ENCODE peak calls at places on chromosomes 13 and 19, in six cellular contexts. O is EH, T is epithelial cell of esophagus, J is AML-193, S is lung microvascular endothelial cell, C is tibial artery. M is an unnamed sample.

GRCh38 chr13:72168126-72168525 is 301.1 kb upstream of the DACH1 start:
- DNase-seq in O (no peak), T (no peak), J (no peak), S (no peak), C (no peak), M (no peak)

GRCh38 chr19:31596751-31597150 is 247.5 kb upstream of the TSHZ3 start:
- DNase-seq in O (no peak), T (no peak), J (no peak), S (no peak), C (no peak), M (no peak)

GRCh38 chr19:10184636-10185035 is 10.1 kb downstream of the DNMT1 start:
- DNase-seq in O (no peak), T (peak; percentile 61), J (no peak), S (no peak), C (no peak), M (no peak)

GRCh38 chr13:99379856-99380255 is 72.7 kb upstream of the GPR183 start:
- DNase-seq in O (no peak), T (no peak), J (no peak), S (no peak), C (no peak), M (no peak)

GRCh38 chr19:45293682-45294081 is 29.0 kb downstream of the CKM start:
- DNase-seq in O (no peak), T (peak; percentile 39), J (no peak), S (no peak), C (no peak), M (no peak)

GRCh38 chr19:9474975-9475374 is 23.4 kb downstream of the ZNF560 start:
- DNase-seq in O (no peak), T (peak; percentile 43), J (no peak), S (no peak), C (no peak), M (no peak)

GRCh38 chr19:40214936-40215335 is 3.2 kb downstream of the TTC9B start:
- DNase-seq in O (no peak), T (no peak), J (no peak), S (no peak), C (no peak), M (no peak)

GRCh38 chr13:62931901-62932883 is 1516.5 kb upstream of the PCDH20 start:
- DNase-seq in O (peak; percentile 25), T (no peak), J (no peak), S (no peak), C (no peak), M (no peak)

GRCh38 chr19:11989112-11989456 is 24.2 kb downstream of the ZNF763 start:
- DNase-seq in O (no peak), T (no peak), J (no peak), S (no peak), C (no peak), M (no peak)

GRCh38 chr19:45474191-45474940 is 6.6 kb downstream of the FOSB start:
- DNase-seq in O (no peak), T (no peak), J (no peak), S (no peak), C (no peak), M (no peak)

GRCh38 chr19:38743394-38744297 is 628 bp downstream of the CAPN12 start:
- DNase-seq in O (peak; percentile 5), T (no peak), J (no peak), S (no peak), C (no peak), M (no peak)

GRCh38 chr19:4442846-4443146 is 14.8 kb downstream of the UBXN6 start:
- DNase-seq in O (no peak), T (no peak), J (no peak), S (no peak), C (no peak), M (no peak)

GRCh38 chr13:109844396-109844795 is 58.0 kb upstream of the IRS2 start:
- DNase-seq in O (peak; percentile 69), T (peak; percentile 78), J (no peak), S (no peak), C (no peak), M (no peak)

GRCh38 chr13:100208596-100208995 is 119.7 kb downstream of the PCCA start:
- DNase-seq in O (peak; percentile 27), T (peak; percentile 37), J (no peak), S (no peak), C (no peak), M (no peak)

GRCh38 chr13:76292031-76292430 is 594.2 kb downstream of the KCTD12 start:
- DNase-seq in O (no peak), T (no peak), J (no peak), S (no peak), C (no peak), M (no peak)

GRCh38 chr13:71876648-71877279 is 9.8 kb upstream of the DACH1 start:
- DNase-seq in O (no peak), T (no peak), J (no peak), S (no peak), C (no peak), M (no peak)

GRCh38 chr13:92103673-92104296 is 705.4 kb downstream of the GPC5 start:
- DNase-seq in O (no peak), T (no peak), J (no peak), S (no peak), C (no peak), M (no peak)

GRCh38 chr13:74052402-74052928 is 81.7 kb downstream of the KLF12 start:
- DNase-seq in O (no peak), T (peak; percentile 33), J (no peak), S (no peak), C (peak; percentile 68), M (no peak)

GRCh38 chr19:47445937-47446402 is 25.7 kb downstream of the SLC8A2 start:
- DNase-seq in O (peak; percentile 52), T (peak; percentile 22), J (peak; percentile 12), S (peak; percentile 25), C (no peak), M (peak; percentile 51)

GRCh38 chr13:39417131-39417530 is 185.9 kb downstream of the LHFPL6 start:
- DNase-seq in O (peak; percentile 16), T (no peak), J (no peak), S (no peak), C (no peak), M (no peak)

GRCh38 chr19:16714702-16715294 is 4.8 kb upstream of the NWD1 start:
- DNase-seq in O (peak; percentile 46), T (peak; percentile 64), J (peak; percentile 43), S (peak; percentile 52), C (peak; percentile 29), M (no peak)

GRCh38 chr19:38892841-38893240 is 6.6 kb downstream of the SIRT2 start:
- DNase-seq in O (no peak), T (no peak), J (no peak), S (no peak), C (no peak), M (no peak)

GRCh38 chr19:33064778-33065550 is at the start of gene RHPN2:
- DNase-seq in O (peak; percentile 82), T (peak; percentile 81), J (no peak), S (peak; percentile 47), C (no peak), M (no peak)

GRCh38 chr19:13463296-13463695 is 43.0 kb downstream of the CACNA1A start:
- DNase-seq in O (peak; percentile 26), T (peak; percentile 8), J (peak; percentile 1), S (peak; percentile 15), C (no peak), M (no peak)

GRCh38 chr19:5967994-5968430 is 9.9 kb downstream of the RANBP3 start:
- DNase-seq in O (peak; percentile 82), T (peak; percentile 85), J (peak; percentile 33), S (peak; percentile 91), C (peak; percentile 74), M (peak; percentile 59)

GRCh38 chr19:13872339-13872694 is 4.6 kb upstream of the NANOS3 start:
- DNase-seq in O (no peak), T (no peak), J (no peak), S (no peak), C (no peak), M (no peak)

GRCh38 chr19:12133069-12133468 is 7.1 kb downstream of the ZNF20 start:
- DNase-seq in O (peak; percentile 14), T (no peak), J (no peak), S (no peak), C (no peak), M (no peak)

GRCh38 chr13:74000906-74001305 is 133.3 kb downstream of the KLF12 start:
- DNase-seq in O (no peak), T (no peak), J (no peak), S (no peak), C (no peak), M (no peak)

GRCh38 chr19:45439569-45440258 is 16.0 kb upstream of the ERCC1 start:
- DNase-seq in O (peak; percentile 90), T (peak; percentile 73), J (peak; percentile 68), S (peak; percentile 73), C (peak; percentile 87), M (peak; percentile 77)

GRCh38 chr19:7971553-7972520 is 28.4 kb upstream of the TIMM44 start:
- DNase-seq in O (no peak), T (no peak), J (no peak), S (no peak), C (no peak), M (no peak)